ENCODE peak calls at places on chromosomes 4 and X, in five cellular contexts. I is fibroblast of mammary gland, F is HFFc6, K is foreskin melanocyte, P is HS-5. A is an unnamed sample.

GRCh38 chrX:30657542-30658238 is 4.5 kb downstream of the GK start:
- DNase-seq in I (peak; percentile 81), F (no peak), K (no peak), P (no peak), A (no peak)

GRCh38 chr4:42412251-42412650 is 15.0 kb downstream of the SHISA3 start:
- DNase-seq in I (peak; percentile 83), F (peak; percentile 33), K (no peak), P (peak; percentile 77), A (peak; percentile 29)

GRCh38 chr4:183602444-183603102 is 56.4 kb downstream of the RWDD4 start:
- DNase-seq in I (peak; percentile 49), F (no peak), K (no peak), P (no peak), A (no peak)

GRCh38 chr4:52997132-52997416 is 135.0 kb downstream of the RASL11B start:
- DNase-seq in I (peak; percentile 28), F (no peak), K (no peak), P (no peak), A (no peak)

GRCh38 chrX:149129767-149130166 is 375.3 kb downstream of the IDS start:
- DNase-seq in I (peak; percentile 37), F (no peak), K (no peak), P (no peak), A (no peak)

GRCh38 chr4:6177587-6178197 is 22.7 kb downstream of the JAKMIP1 start:
- DNase-seq in I (no peak), F (no peak), K (no peak), P (no peak), A (no peak)

GRCh38 chr4:16897991-16898827 is at the start of gene LDB2:
- DNase-seq in I (peak; percentile 82), F (peak; percentile 81), K (peak; percentile 73), P (no peak), A (no peak)

GRCh38 chrX:150362599-150363481 is at the start of gene MAMLD1:
- DNase-seq in I (peak; percentile 74), F (peak; percentile 72), K (peak; percentile 57), P (peak; percentile 37), A (peak; percentile 19)

GRCh38 chrX:139803224-139803623 is 95.3 kb upstream of the MCF2 start:
- DNase-seq in I (no peak), F (no peak), K (no peak), P (no peak), A (no peak)

GRCh38 chr4:39050590-39050989 is 11.4 kb upstream of the KLHL5 start:
- DNase-seq in I (no peak), F (no peak), K (no peak), P (no peak), A (no peak)

GRCh38 chr4:167052631-167053085 is 181.6 kb downstream of the SPOCK3 start:
- DNase-seq in I (no peak), F (no peak), K (no peak), P (no peak), A (no peak)

GRCh38 chrX:113009005-113009404 is 168.4 kb upstream of the AMOT start:
- DNase-seq in I (no peak), F (no peak), K (no peak), P (no peak), A (no peak)

GRCh38 chr4:155338196-155338595 is 38.6 kb downstream of the MAP9 start:
- DNase-seq in I (no peak), F (no peak), K (no peak), P (no peak), A (no peak)

GRCh38 chr4:184934184-184934583 is 84.1 kb upstream of the HELT start:
- DNase-seq in I (no peak), F (no peak), K (no peak), P (no peak), A (no peak)

GRCh38 chrX:16222123-16222522 is 54.8 kb downstream of the MAGEB17 start:
- DNase-seq in I (peak; percentile 17), F (peak; percentile 76), K (no peak), P (peak; percentile 64), A (no peak)

GRCh38 chr4:29277381-29277780 is 1442.8 kb upstream of the PCDH7 start:
- DNase-seq in I (peak; percentile 44), F (peak; percentile 71), K (peak; percentile 46), P (peak; percentile 57), A (peak; percentile 6)

GRCh38 chr4:65661469-65661868 is 8.8 kb downstream of the EPHA5 start:
- DNase-seq in I (no peak), F (no peak), K (no peak), P (no peak), A (no peak)

GRCh38 chr4:185143596-185143969 is 517 bp downstream of the SLC25A4 start:
- DNase-seq in I (no peak), F (peak; percentile 16), K (no peak), P (no peak), A (no peak)